ENCODE peak calls at places on chromosomes 4 and X, in nine cellular contexts. One of them, this sample, is unnamed.
A peak's percentile ranks its signal among the peaks of the same experiment; 100 is the strongest.

GRCh38 chr4:26368685-26369084 is 47.9 kb downstream of the RBPJ start:
- DNase-seq in stimulated activated CD8-positive, alpha-beta memory T cell treated with anti-CD3 and anti-CD28 coated beads, Interleukin-15, amount 100 ng/mL, for 24 hours: no peak
- DNase-seq in epithelial cell of esophagus: no peak
- DNase-seq in HFF-Myc: no peak
- DNase-seq in MG63: no peak
- DNase-seq in RWPE1: no peak
- DNase-seq in NCI-H1417: no peak
- DNase-seq in erythroblast: no peak
- DNase-seq in iris pigment epithelial cell: no peak
- DNase-seq in this sample: no peak

GRCh38 chr4:24781999-24782745 is 13.2 kb upstream of the SOD3 start:
- DNase-seq in stimulated activated CD8-positive, alpha-beta memory T cell treated with anti-CD3 and anti-CD28 coated beads, Interleukin-15, amount 100 ng/mL, for 24 hours: no peak
- DNase-seq in epithelial cell of esophagus: no peak
- DNase-seq in HFF-Myc: no peak
- DNase-seq in MG63: no peak
- DNase-seq in RWPE1: no peak
- DNase-seq in NCI-H1417: no peak
- DNase-seq in erythroblast: no peak
- DNase-seq in iris pigment epithelial cell: no peak
- DNase-seq in this sample: no peak

GRCh38 chr4:69835766-69836165 is 24.2 kb downstream of the SULT1E1 start:
- DNase-seq in stimulated activated CD8-positive, alpha-beta memory T cell treated with anti-CD3 and anti-CD28 coated beads, Interleukin-15, amount 100 ng/mL, for 24 hours: no peak
- DNase-seq in epithelial cell of esophagus: no peak
- DNase-seq in HFF-Myc: no peak
- DNase-seq in MG63: no peak
- DNase-seq in RWPE1: no peak
- DNase-seq in NCI-H1417: no peak
- DNase-seq in erythroblast: no peak
- DNase-seq in iris pigment epithelial cell: no peak
- DNase-seq in this sample: no peak

GRCh38 chr4:126431049-126431448 is 1116.3 kb downstream of the FAT4 start:
- DNase-seq in stimulated activated CD8-positive, alpha-beta memory T cell treated with anti-CD3 and anti-CD28 coated beads, Interleukin-15, amount 100 ng/mL, for 24 hours: no peak
- DNase-seq in epithelial cell of esophagus: no peak
- DNase-seq in HFF-Myc: no peak
- DNase-seq in MG63: no peak
- DNase-seq in RWPE1: no peak
- DNase-seq in NCI-H1417: no peak
- DNase-seq in erythroblast: no peak
- DNase-seq in iris pigment epithelial cell: no peak
- DNase-seq in this sample: no peak

GRCh38 chr4:129144755-129145206 is 48.8 kb downstream of the C4orf33 start:
- DNase-seq in stimulated activated CD8-positive, alpha-beta memory T cell treated with anti-CD3 and anti-CD28 coated beads, Interleukin-15, amount 100 ng/mL, for 24 hours: no peak
- DNase-seq in epithelial cell of esophagus: no peak
- DNase-seq in HFF-Myc: peak; percentile 12
- DNase-seq in MG63: no peak
- DNase-seq in RWPE1: no peak
- DNase-seq in NCI-H1417: no peak
- DNase-seq in erythroblast: no peak
- DNase-seq in iris pigment epithelial cell: no peak
- DNase-seq in this sample: no peak

GRCh38 chr4:169810325-169811323 is 52.9 kb upstream of the HPF1 start:
- DNase-seq in stimulated activated CD8-positive, alpha-beta memory T cell treated with anti-CD3 and anti-CD28 coated beads, Interleukin-15, amount 100 ng/mL, for 24 hours: no peak
- DNase-seq in epithelial cell of esophagus: peak; percentile 83
- DNase-seq in HFF-Myc: peak; percentile 54
- DNase-seq in MG63: no peak
- DNase-seq in RWPE1: peak; percentile 70
- DNase-seq in NCI-H1417: peak; percentile 47
- DNase-seq in erythroblast: peak; percentile 88
- DNase-seq in iris pigment epithelial cell: peak; percentile 82
- DNase-seq in this sample: peak; percentile 29

GRCh38 chr4:143745874-143746273 is 45.4 kb upstream of the FREM3 start:
- DNase-seq in stimulated activated CD8-positive, alpha-beta memory T cell treated with anti-CD3 and anti-CD28 coated beads, Interleukin-15, amount 100 ng/mL, for 24 hours: no peak
- DNase-seq in epithelial cell of esophagus: no peak
- DNase-seq in HFF-Myc: no peak
- DNase-seq in MG63: no peak
- DNase-seq in RWPE1: no peak
- DNase-seq in NCI-H1417: no peak
- DNase-seq in erythroblast: no peak
- DNase-seq in iris pigment epithelial cell: no peak
- DNase-seq in this sample: no peak

GRCh38 chrX:39766882-39767281 is 330.9 kb downstream of the BCOR start:
- DNase-seq in stimulated activated CD8-positive, alpha-beta memory T cell treated with anti-CD3 and anti-CD28 coated beads, Interleukin-15, amount 100 ng/mL, for 24 hours: no peak
- DNase-seq in epithelial cell of esophagus: no peak
- DNase-seq in HFF-Myc: no peak
- DNase-seq in MG63: peak; percentile 31
- DNase-seq in RWPE1: no peak
- DNase-seq in NCI-H1417: no peak
- DNase-seq in erythroblast: no peak
- DNase-seq in iris pigment epithelial cell: no peak
- DNase-seq in this sample: no peak

GRCh38 chr4:14916554-14917304 is 85.6 kb upstream of the CPEB2 start:
- DNase-seq in stimulated activated CD8-positive, alpha-beta memory T cell treated with anti-CD3 and anti-CD28 coated beads, Interleukin-15, amount 100 ng/mL, for 24 hours: no peak
- DNase-seq in epithelial cell of esophagus: peak; percentile 87
- DNase-seq in HFF-Myc: peak; percentile 15
- DNase-seq in MG63: peak; percentile 48
- DNase-seq in RWPE1: peak; percentile 24
- DNase-seq in NCI-H1417: no peak
- DNase-seq in erythroblast: no peak
- DNase-seq in iris pigment epithelial cell: peak; percentile 52
- DNase-seq in this sample: peak; percentile 62

GRCh38 chr4:69849297-69849696 is 10.6 kb downstream of the SULT1E1 start:
- DNase-seq in stimulated activated CD8-positive, alpha-beta memory T cell treated with anti-CD3 and anti-CD28 coated beads, Interleukin-15, amount 100 ng/mL, for 24 hours: no peak
- DNase-seq in epithelial cell of esophagus: no peak
- DNase-seq in HFF-Myc: no peak
- DNase-seq in MG63: no peak
- DNase-seq in RWPE1: no peak
- DNase-seq in NCI-H1417: no peak
- DNase-seq in erythroblast: no peak
- DNase-seq in iris pigment epithelial cell: no peak
- DNase-seq in this sample: no peak

GRCh38 chr4:6567218-6567617 is 7.8 kb upstream of the MAN2B2 start:
- DNase-seq in stimulated activated CD8-positive, alpha-beta memory T cell treated with anti-CD3 and anti-CD28 coated beads, Interleukin-15, amount 100 ng/mL, for 24 hours: no peak
- DNase-seq in epithelial cell of esophagus: no peak
- DNase-seq in HFF-Myc: no peak
- DNase-seq in MG63: no peak
- DNase-seq in RWPE1: no peak
- DNase-seq in NCI-H1417: no peak
- DNase-seq in erythroblast: no peak
- DNase-seq in iris pigment epithelial cell: no peak
- DNase-seq in this sample: no peak

GRCh38 chr4:64617813-64618212 is 208.6 kb upstream of the TECRL start:
- DNase-seq in stimulated activated CD8-positive, alpha-beta memory T cell treated with anti-CD3 and anti-CD28 coated beads, Interleukin-15, amount 100 ng/mL, for 24 hours: no peak
- DNase-seq in epithelial cell of esophagus: peak; percentile 26
- DNase-seq in HFF-Myc: no peak
- DNase-seq in MG63: no peak
- DNase-seq in RWPE1: peak; percentile 26
- DNase-seq in NCI-H1417: no peak
- DNase-seq in erythroblast: peak; percentile 17
- DNase-seq in iris pigment epithelial cell: no peak
- DNase-seq in this sample: no peak

GRCh38 chr4:59243038-59243437 is 1957.1 kb upstream of the ADGRL3 start:
- DNase-seq in stimulated activated CD8-positive, alpha-beta memory T cell treated with anti-CD3 and anti-CD28 coated beads, Interleukin-15, amount 100 ng/mL, for 24 hours: no peak
- DNase-seq in epithelial cell of esophagus: no peak
- DNase-seq in HFF-Myc: no peak
- DNase-seq in MG63: no peak
- DNase-seq in RWPE1: no peak
- DNase-seq in NCI-H1417: no peak
- DNase-seq in erythroblast: no peak
- DNase-seq in iris pigment epithelial cell: no peak
- DNase-seq in this sample: no peak

GRCh38 chrX:50198348-50198747 is 2.5 kb downstream of the AKAP4 start:
- DNase-seq in stimulated activated CD8-positive, alpha-beta memory T cell treated with anti-CD3 and anti-CD28 coated beads, Interleukin-15, amount 100 ng/mL, for 24 hours: no peak
- DNase-seq in epithelial cell of esophagus: no peak
- DNase-seq in HFF-Myc: no peak
- DNase-seq in MG63: no peak
- DNase-seq in RWPE1: no peak
- DNase-seq in NCI-H1417: no peak
- DNase-seq in erythroblast: peak; percentile 84
- DNase-seq in iris pigment epithelial cell: no peak
- DNase-seq in this sample: no peak

GRCh38 chr4:89446193-89446592 is 138.6 kb upstream of the GPRIN3 start:
- DNase-seq in stimulated activated CD8-positive, alpha-beta memory T cell treated with anti-CD3 and anti-CD28 coated beads, Interleukin-15, amount 100 ng/mL, for 24 hours: no peak
- DNase-seq in epithelial cell of esophagus: no peak
- DNase-seq in HFF-Myc: no peak
- DNase-seq in MG63: no peak
- DNase-seq in RWPE1: no peak
- DNase-seq in NCI-H1417: no peak
- DNase-seq in erythroblast: no peak
- DNase-seq in iris pigment epithelial cell: no peak
- DNase-seq in this sample: no peak

GRCh38 chr4:110869862-110870577 is 247.1 kb upstream of the PITX2 start:
- DNase-seq in stimulated activated CD8-positive, alpha-beta memory T cell treated with anti-CD3 and anti-CD28 coated beads, Interleukin-15, amount 100 ng/mL, for 24 hours: no peak
- DNase-seq in epithelial cell of esophagus: no peak
- DNase-seq in HFF-Myc: no peak
- DNase-seq in MG63: no peak
- DNase-seq in RWPE1: no peak
- DNase-seq in NCI-H1417: no peak
- DNase-seq in erythroblast: no peak
- DNase-seq in iris pigment epithelial cell: peak; percentile 53
- DNase-seq in this sample: no peak

GRCh38 chr4:170102426-170102825 is 12.7 kb upstream of the AADAT start:
- DNase-seq in stimulated activated CD8-positive, alpha-beta memory T cell treated with anti-CD3 and anti-CD28 coated beads, Interleukin-15, amount 100 ng/mL, for 24 hours: no peak
- DNase-seq in epithelial cell of esophagus: no peak
- DNase-seq in HFF-Myc: no peak
- DNase-seq in MG63: no peak
- DNase-seq in RWPE1: no peak
- DNase-seq in NCI-H1417: no peak
- DNase-seq in erythroblast: no peak
- DNase-seq in iris pigment epithelial cell: no peak
- DNase-seq in this sample: no peak

GRCh38 chr4:2746891-2747695 is 9.0 kb downstream of the TNIP2 start:
- DNase-seq in stimulated activated CD8-positive, alpha-beta memory T cell treated with anti-CD3 and anti-CD28 coated beads, Interleukin-15, amount 100 ng/mL, for 24 hours: no peak
- DNase-seq in epithelial cell of esophagus: no peak
- DNase-seq in HFF-Myc: no peak
- DNase-seq in MG63: no peak
- DNase-seq in RWPE1: no peak
- DNase-seq in NCI-H1417: no peak
- DNase-seq in erythroblast: no peak
- DNase-seq in iris pigment epithelial cell: no peak
- DNase-seq in this sample: no peak

GRCh38 chrX:634306-634958 is 3.8 kb downstream of the SHOX start:
- DNase-seq in stimulated activated CD8-positive, alpha-beta memory T cell treated with anti-CD3 and anti-CD28 coated beads, Interleukin-15, amount 100 ng/mL, for 24 hours: no peak
- DNase-seq in epithelial cell of esophagus: no peak
- DNase-seq in HFF-Myc: no peak
- DNase-seq in MG63: no peak
- DNase-seq in RWPE1: no peak
- DNase-seq in NCI-H1417: no peak
- DNase-seq in erythroblast: no peak
- DNase-seq in iris pigment epithelial cell: no peak
- DNase-seq in this sample: no peak

GRCh38 chr4:139555073-139555704 is 830 bp downstream of the SETD7 start:
- DNase-seq in stimulated activated CD8-positive, alpha-beta memory T cell treated with anti-CD3 and anti-CD28 coated beads, Interleukin-15, amount 100 ng/mL, for 24 hours: peak; percentile 24
- DNase-seq in epithelial cell of esophagus: peak; percentile 90
- DNase-seq in HFF-Myc: peak; percentile 61
- DNase-seq in MG63: peak; percentile 82
- DNase-seq in RWPE1: peak; percentile 69
- DNase-seq in NCI-H1417: peak; percentile 80
- DNase-seq in erythroblast: peak; percentile 52
- DNase-seq in iris pigment epithelial cell: peak; percentile 93
- DNase-seq in this sample: peak; percentile 86

GRCh38 chrX:34656467-34656841 is 631 bp downstream of the TMEM47 start:
- DNase-seq in stimulated activated CD8-positive, alpha-beta memory T cell treated with anti-CD3 and anti-CD28 coated beads, Interleukin-15, amount 100 ng/mL, for 24 hours: no peak
- DNase-seq in epithelial cell of esophagus: no peak
- DNase-seq in HFF-Myc: no peak
- DNase-seq in MG63: no peak
- DNase-seq in RWPE1: no peak
- DNase-seq in NCI-H1417: peak; percentile 46
- DNase-seq in erythroblast: no peak
- DNase-seq in iris pigment epithelial cell: no peak
- DNase-seq in this sample: no peak

GRCh38 chr4:83618991-83619390 is 83.1 kb downstream of the GPAT3 start:
- DNase-seq in stimulated activated CD8-positive, alpha-beta memory T cell treated with anti-CD3 and anti-CD28 coated beads, Interleukin-15, amount 100 ng/mL, for 24 hours: no peak
- DNase-seq in epithelial cell of esophagus: peak; percentile 65
- DNase-seq in HFF-Myc: no peak
- DNase-seq in MG63: no peak
- DNase-seq in RWPE1: peak; percentile 26
- DNase-seq in NCI-H1417: no peak
- DNase-seq in erythroblast: peak; percentile 16
- DNase-seq in iris pigment epithelial cell: peak; percentile 33
- DNase-seq in this sample: peak; percentile 36